ENCODE peak calls at places on chromosomes 1 and 21, in eight cellular contexts. U, C, I, B, O, Z, F and P are unnamed samples.

GRCh38 chr1:242847390-242847993 is 323.0 kb upstream of the PLD5 start:
- DNase-seq in U (no peak), C (peak), I (no peak), B (no peak), O (no peak), Z (no peak), F (no peak), P (no peak)

GRCh38 chr1:180837025-180837424 is 75.7 kb upstream of the KIAA1614 start:
- DNase-seq in U (no peak), C (no peak), I (no peak), B (no peak), O (no peak), Z (no peak), F (no peak), P (no peak)

GRCh38 chr21:37281993-37282392 is 14.9 kb upstream of the VPS26C start:
- DNase-seq in U (no peak), C (no peak), I (no peak), B (no peak), O (no peak), Z (no peak), F (no peak), P (no peak)

GRCh38 chr1:33047839-33048305 is 11.2 kb upstream of the AK2 start:
- DNase-seq in U (no peak), C (no peak), I (no peak), B (no peak), O (no peak), Z (no peak), F (no peak), P (no peak)

GRCh38 chr1:61255324-61255703 is 173.0 kb downstream of the NFIA start:
- DNase-seq in U (no peak), C (no peak), I (no peak), B (no peak), O (no peak), Z (no peak), F (no peak), P (no peak)

GRCh38 chr1:53089478-53090226 is 27.6 kb downstream of the PODN start:
- DNase-seq in U (no peak), C (no peak), I (peak), B (no peak), O (no peak), Z (no peak), F (no peak), P (no peak)

GRCh38 chr1:243251544-243251943 is 3.5 kb downstream of the CEP170 start:
- DNase-seq in U (no peak), C (no peak), I (no peak), B (no peak), O (no peak), Z (no peak), F (no peak), P (no peak)

GRCh38 chr1:248807067-248807737 is 18.5 kb downstream of the SH3BP5L start:
- DNase-seq in U (peak), C (peak), I (peak), B (peak), O (peak), Z (no peak), F (peak), P (no peak)

GRCh38 chr1:24754229-24754628 is 9.0 kb downstream of the CLIC4 start:
- DNase-seq in U (no peak), C (no peak), I (no peak), B (no peak), O (no peak), Z (no peak), F (no peak), P (no peak)

GRCh38 chr1:154777151-154777550 is 92.9 kb downstream of the KCNN3 start:
- DNase-seq in U (no peak), C (no peak), I (no peak), B (no peak), O (no peak), Z (no peak), F (peak), P (no peak)

GRCh38 chr21:36430841-36431240 is 45.6 kb downstream of the CHAF1B start:
- DNase-seq in U (no peak), C (no peak), I (no peak), B (no peak), O (no peak), Z (no peak), F (no peak), P (no peak)

GRCh38 chr1:78839704-78840277 is 166.7 kb downstream of the ADGRL4 start:
- DNase-seq in U (no peak), C (peak), I (peak), B (no peak), O (no peak), Z (no peak), F (no peak), P (no peak)

GRCh38 chr1:209871430-209871829 is 43.7 kb downstream of the UTP25 start:
- DNase-seq in U (no peak), C (no peak), I (no peak), B (no peak), O (no peak), Z (no peak), F (no peak), P (no peak)

GRCh38 chr1:30879940-30880339 is 28.6 kb downstream of the SDC3 start:
- DNase-seq in U (no peak), C (no peak), I (no peak), B (no peak), O (no peak), Z (no peak), F (no peak), P (no peak)

GRCh38 chr1:209527372-209527771 is 56.1 kb upstream of the CAMK1G start:
- DNase-seq in U (no peak), C (no peak), I (no peak), B (no peak), O (no peak), Z (no peak), F (no peak), P (no peak)

GRCh38 chr1:245754463-245754961 is 599.7 kb downstream of the KIF26B start:
- DNase-seq in U (no peak), C (no peak), I (no peak), B (no peak), O (no peak), Z (no peak), F (no peak), P (no peak)

GRCh38 chr1:67239738-67240137 is 67.9 kb upstream of the IL12RB2 start:
- DNase-seq in U (no peak), C (no peak), I (no peak), B (no peak), O (no peak), Z (no peak), F (no peak), P (no peak)

DNA sequence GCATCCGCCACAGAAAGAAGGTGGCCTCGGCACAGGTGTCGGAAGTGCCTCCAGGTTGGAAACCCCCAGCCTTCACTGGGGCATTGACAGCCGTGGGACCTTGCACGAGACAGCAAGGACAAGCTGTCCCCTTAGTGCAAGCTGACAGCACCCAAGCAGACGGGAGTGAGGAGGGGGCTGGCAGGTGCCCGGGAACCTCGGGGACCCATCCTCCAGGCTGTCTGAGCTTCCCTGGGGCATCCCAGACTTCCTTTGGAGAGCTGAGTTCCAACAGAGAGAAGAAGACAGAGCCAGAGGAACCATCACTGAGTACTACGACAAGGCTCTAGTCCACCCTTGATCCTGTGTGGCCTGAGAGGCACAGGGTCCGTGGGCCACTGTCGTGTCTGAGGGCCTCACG is 100.6 kb upstream of the RAB4A start:
- DNase-seq in U (no peak), C (no peak), I (no peak), B (no peak), O (no peak), Z (no peak), F (no peak), P (no peak)
- H3K4me3 ChIP-seq in U (no peak), C (no peak), I (no peak), B (no peak), O (no peak), Z (no peak), F (no peak), P (no peak)

GRCh38 chr1:201891451-201892045 is 2.9 kb downstream of the SHISA4 start:
- DNase-seq in U (no peak), C (no peak), I (no peak), B (no peak), O (no peak), Z (no peak), F (no peak), P (no peak)
- H3K27ac ChIP-seq in U (no peak), C (no peak), I (no peak), B (no peak), O (no peak), Z (peak), F (peak), P (no peak)

GRCh38 chr1:93592636-93592949 is 89.0 kb downstream of the BCAR3 start:
- DNase-seq in U (no peak), C (no peak), I (no peak), B (no peak), O (no peak), Z (no peak), F (no peak), P (no peak)
- H3K4me3 ChIP-seq in U (no peak), C (no peak), I (no peak), B (no peak), O (no peak), Z (no peak), F (no peak), P (no peak)

GRCh38 chr1:162537216-162537615 is 24.3 kb upstream of the UAP1 start:
- DNase-seq in U (no peak), C (no peak), I (no peak), B (no peak), O (no peak), Z (no peak), F (no peak), P (no peak)

GRCh38 chr1:162536511-162536910 is 25.0 kb upstream of the UAP1 start:
- DNase-seq in U (no peak), C (no peak), I (no peak), B (no peak), O (no peak), Z (no peak), F (no peak), P (no peak)

GRCh38 chr1:162543228-162543627 is 18.3 kb upstream of the UAP1 start:
- DNase-seq in U (no peak), C (no peak), I (no peak), B (no peak), O (no peak), Z (no peak), F (no peak), P (no peak)

GRCh38 chr1:162538815-162539431 is 22.6 kb upstream of the UAP1 start:
- DNase-seq in U (no peak), C (no peak), I (no peak), B (no peak), O (no peak), Z (no peak), F (no peak), P (no peak)

GRCh38 chr1:162541619-162542141 is 19.8 kb upstream of the UAP1 start:
- DNase-seq in U (no peak), C (no peak), I (no peak), B (no peak), O (peak), Z (peak), F (peak), P (peak)
- H3K27ac ChIP-seq in U (peak), C (no peak), I (peak), B (peak), O (peak), Z (no peak), F (peak), P (peak)

GRCh38 chr1:9835758-9836631 is 12.2 kb upstream of the CLSTN1 start:
- DNase-seq in U (no peak), C (no peak), I (no peak), B (no peak), O (peak), Z (no peak), F (no peak), P (peak)
- H3K4me3 ChIP-seq in U (no peak), C (no peak), I (no peak), B (no peak), O (peak), Z (no peak), F (no peak), P (no peak)

GRCh38 chr1:90564164-90564563 is 152.9 kb downstream of the BARHL2 start:
- DNase-seq in U (no peak), C (no peak), I (no peak), B (no peak), O (no peak), Z (no peak), F (no peak), P (no peak)

GRCh38 chr1:90561926-90562325 is 155.2 kb downstream of the BARHL2 start:
- DNase-seq in U (no peak), C (no peak), I (no peak), B (no peak), O (no peak), Z (no peak), F (no peak), P (no peak)

GRCh38 chr1:90562892-90563291 is 154.2 kb downstream of the BARHL2 start:
- DNase-seq in U (no peak), C (no peak), I (no peak), B (no peak), O (no peak), Z (no peak), F (no peak), P (no peak)

GRCh38 chr1:90558754-90559378 is 158.2 kb downstream of the BARHL2 start:
- DNase-seq in U (no peak), C (no peak), I (no peak), B (no peak), O (no peak), Z (no peak), F (no peak), P (no peak)

GRCh38 chr1:90561384-90561783 is 155.7 kb downstream of the BARHL2 start:
- DNase-seq in U (no peak), C (no peak), I (no peak), B (no peak), O (no peak), Z (no peak), F (no peak), P (no peak)
- H3K27ac ChIP-seq in U (no peak), C (no peak), I (no peak), B (no peak), O (no peak), Z (no peak), F (no peak), P (no peak)

GRCh38 chr1:204641455-204641854 is 44.1 kb downstream of the LRRN2 start:
- DNase-seq in U (no peak), C (no peak), I (no peak), B (no peak), O (no peak), Z (no peak), F (no peak), P (no peak)

GRCh38 chr1:204645666-204646065 is 39.9 kb downstream of the LRRN2 start:
- DNase-seq in U (no peak), C (no peak), I (no peak), B (no peak), O (no peak), Z (no peak), F (no peak), P (no peak)

GRCh38 chr1:204641936-204642335 is 43.6 kb downstream of the LRRN2 start:
- DNase-seq in U (no peak), C (no peak), I (no peak), B (no peak), O (no peak), Z (no peak), F (no peak), P (no peak)

GRCh38 chr1:204645251-204645650 is 40.3 kb downstream of the LRRN2 start:
- DNase-seq in U (no peak), C (no peak), I (no peak), B (no peak), O (no peak), Z (no peak), F (no peak), P (no peak)

DNA sequence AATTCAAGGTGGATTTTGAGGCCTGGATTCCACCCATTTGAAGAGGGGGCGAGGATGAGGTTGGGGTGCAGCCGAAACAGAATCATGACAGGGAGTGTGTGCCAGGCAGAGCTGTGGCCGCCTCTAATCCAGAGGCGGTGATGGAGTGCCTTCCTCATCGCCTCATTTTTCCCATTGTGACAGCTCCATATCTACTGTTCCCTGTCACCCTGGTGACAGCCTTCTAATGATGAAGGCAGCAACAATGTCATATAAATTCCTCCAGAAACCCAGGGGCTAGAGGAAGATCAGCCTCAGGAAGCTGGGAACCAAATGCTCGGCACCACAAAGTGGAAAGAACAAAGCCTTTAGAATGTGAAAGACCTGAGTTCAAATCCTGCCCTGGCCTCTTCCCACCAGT is 42.0 kb downstream of the LRRN2 start:
- DNase-seq in U (no peak), C (no peak), I (no peak), B (no peak), O (no peak), Z (no peak), F (no peak), P (no peak)
- H3K4me3 ChIP-seq in U (no peak), C (no peak), I (no peak), B (no peak), O (no peak), Z (no peak), F (no peak), P (no peak)

GRCh38 chr1:35298464-35298863 is 30.0 kb downstream of the ZMYM4 start:
- DNase-seq in U (no peak), C (peak), I (peak), B (no peak), O (no peak), Z (no peak), F (no peak), P (no peak)

GRCh38 chr1:35290452-35290851 is 21.9 kb downstream of the ZMYM4 start:
- DNase-seq in U (no peak), C (no peak), I (no peak), B (no peak), O (no peak), Z (no peak), F (no peak), P (no peak)

GRCh38 chr1:35300376-35300775 is 31.9 kb downstream of the ZMYM4 start:
- DNase-seq in U (no peak), C (no peak), I (no peak), B (no peak), O (no peak), Z (no peak), F (no peak), P (no peak)

GRCh38 chr1:35294809-35295208 is 26.3 kb downstream of the ZMYM4 start:
- DNase-seq in U (no peak), C (no peak), I (no peak), B (no peak), O (no peak), Z (no peak), F (no peak), P (no peak)
- H3K27ac ChIP-seq in U (no peak), C (no peak), I (no peak), B (no peak), O (no peak), Z (no peak), F (no peak), P (no peak)